ENCODE peak calls at places on chromosome 4, in seven cellular contexts. Q is activated CD8-positive, alpha-beta memory T cell treated with anti-CD3 and anti-CD28 coated beads for 1 hour; B is astrocyte of the spinal cord; Y is neural crest cell; O is Jurkat, Clone E6-1; E is GM03348; H is activated T-cell treated with anti-CD3 and anti-CD28 coated beads, Interleukin-2, amount 50 U/mL, for 4 hours. X is an unnamed sample.

GRCh38 chr4:115664285-115664684 is 550.9 kb upstream of the NDST4 start:
- DNase-seq in E (no peak), O (no peak), B (no peak), Q (no peak), H (no peak), Y (no peak), X (no peak)

GRCh38 chr4:6538586-6538985 is 36.4 kb upstream of the MAN2B2 start:
- DNase-seq in B (no peak), O (no peak), E (no peak), Q (no peak), Y (no peak), H (no peak), X (no peak)

GRCh38 chr4:67019670-67020069 is 525.6 kb downstream of the CENPC start:
- DNase-seq in B (no peak), O (no peak), E (no peak), Y (no peak), Q (no peak), H (no peak), X (no peak)

GRCh38 chr4:125681240-125681639 is 366.5 kb downstream of the FAT4 start:
- DNase-seq in Y (no peak), B (no peak), H (no peak), E (no peak), Q (no peak), O (no peak), X (no peak)

GRCh38 chr4:139020384-139020783 is 4.8 kb downstream of the NOCT start:
- DNase-seq in H (no peak), Q (no peak), B (no peak), E (no peak), Y (no peak), O (no peak), X (no peak)

GRCh38 chr4:152258804-152259708 is 276.8 kb downstream of the FBXW7 start:
- DNase-seq in Q (no peak), H (no peak), B (peak; percentile 82), Y (no peak), E (peak; percentile 73), O (peak; percentile 39), X (peak; percentile 72)

GRCh38 chr4:88759039-88759631 is 61.5 kb upstream of the NAP1L5 start:
- DNase-seq in O (no peak), E (peak; percentile 34), Q (no peak), B (peak; percentile 36), H (no peak), Y (no peak), X (peak; percentile 7)

GRCh38 chr4:41661447-41662076 is 87.0 kb downstream of the PHOX2B start:
- DNase-seq in H (no peak), E (peak; percentile 75), B (peak; percentile 54), O (peak; percentile 19), Y (peak; percentile 64), Q (no peak), X (peak; percentile 69)

GRCh38 chr4:94253036-94253435 is 45.4 kb downstream of the SMARCAD1 start:
- DNase-seq in O (peak; percentile 7), Y (no peak), E (no peak), H (no peak), Q (no peak), B (peak; percentile 14), X (no peak)

GRCh38 chr4:122765702-122766352 is 33.3 kb downstream of the BBS12 start:
- DNase-seq in H (no peak), O (no peak), Q (no peak), B (peak; percentile 81), E (peak; percentile 59), Y (no peak), X (peak; percentile 73)

GRCh38 chr4:47410271-47410670 is 53.2 kb downstream of the COMMD8 start:
- DNase-seq in E (no peak), Y (no peak), Q (no peak), H (no peak), B (peak; percentile 65), O (no peak), X (no peak)

GRCh38 chr4:76339364-76339763 is 32.8 kb downstream of the STBD1 start:
- DNase-seq in B (no peak), H (no peak), Q (no peak), O (no peak), E (no peak), Y (no peak), X (no peak)

GRCh38 chr4:100649478-100649877 is 131.7 kb upstream of the EMCN start:
- DNase-seq in E (no peak), B (no peak), Q (no peak), H (no peak), O (no peak), Y (no peak), X (no peak)

GRCh38 chr4:138512766-138513165 is 270.6 kb upstream of the SLC7A11 start:
- DNase-seq in H (no peak), Y (no peak), Q (no peak), E (no peak), O (no peak), B (no peak), X (no peak)

GRCh38 chr4:73668806-73669205 is 48.6 kb upstream of the RASSF6 start:
- DNase-seq in O (no peak), Y (no peak), B (peak; percentile 37), H (no peak), E (no peak), Q (no peak), X (no peak)

GRCh38 chr4:53541577-53542206 is 49.6 kb downstream of the LNX1 start:
- DNase-seq in B (peak; percentile 93), H (no peak), Q (no peak), E (peak; percentile 57), O (no peak), Y (no peak), X (peak; percentile 66)

GRCh38 chr4:98261291-98262271 is at the start of gene RAP1GDS1:
- DNase-seq in H (peak; percentile 22), E (peak; percentile 61), Y (no peak), Q (peak; percentile 27), B (peak; percentile 74), O (peak; percentile 54), X (peak; percentile 67)

GRCh38 chr4:76677571-76678326 is 220.2 kb downstream of the SOWAHB start:
- DNase-seq in Y (no peak), B (no peak), Q (no peak), O (no peak), E (no peak), H (no peak), X (no peak)

GRCh38 chr4:72846280-72847111 is 223.0 kb downstream of the COX18 start:
- DNase-seq in Q (no peak), O (peak; percentile 58), Y (peak; percentile 2), B (no peak), E (no peak), H (no peak), X (no peak)

GRCh38 chr4:184817494-184818215 is 8.1 kb downstream of the ACSL1 start:
- DNase-seq in E (no peak), Q (no peak), Y (no peak), B (no peak), O (no peak), H (no peak), X (no peak)

GRCh38 chr4:132101526-132101925 is 1047.6 kb upstream of the PCDH10 start:
- DNase-seq in B (peak; percentile 46), H (no peak), O (no peak), Y (no peak), E (no peak), Q (no peak), X (peak; percentile 12)

GRCh38 chr4:85756938-85757337 is 282.0 kb downstream of the ARHGAP24 start:
- DNase-seq in Q (no peak), B (peak; percentile 45), O (no peak), Y (no peak), H (no peak), E (peak; percentile 60), X (peak; percentile 50)

GRCh38 chr4:75423029-75423428 is 91.2 kb downstream of the RCHY1 start:
- DNase-seq in B (no peak), E (no peak), O (no peak), Y (no peak), Q (no peak), H (no peak), X (no peak)

GRCh38 chr4:100295792-100296191 is 105.5 kb upstream of the DDIT4L start:
- DNase-seq in Y (no peak), H (no peak), Q (no peak), E (no peak), O (no peak), B (peak; percentile 47), X (no peak)

GRCh38 chr4:41209187-41209586 is 5.2 kb downstream of the APBB2 start:
- DNase-seq in E (no peak), Q (no peak), O (no peak), B (no peak), Y (no peak), H (no peak), X (no peak)